ENCODE peak calls at places on chromosomes 2 and 18, in nine cellular contexts. C, E, Z, D, L, G, B, A and M are unnamed samples.

GRCh38 chr2:203379156-203379555 is 51.0 kb downstream of the ABI2 start:
- DNase-seq in C (no peak), E (no peak), Z (no peak), D (no peak), L (no peak), G (no peak), B (no peak), A (no peak), M (no peak)

GRCh38 chr2:135164431-135164830 is 112.3 kb downstream of the RAB3GAP1 start:
- DNase-seq in C (no peak), E (no peak), Z (no peak), D (no peak), L (peak), G (peak), B (peak), A (no peak), M (peak)

GRCh38 chr2:3399403-3399802 is 19.9 kb downstream of the TRAPPC12 start:
- DNase-seq in C (no peak), E (no peak), Z (no peak), D (no peak), L (no peak), G (no peak), B (no peak), A (no peak), M (no peak)

GRCh38 chr2:143264851-143265250 is 135.6 kb downstream of the ARHGAP15 start:
- DNase-seq in C (peak), E (no peak), Z (no peak), D (no peak), L (peak), G (peak), B (peak), A (no peak), M (peak)

GRCh38 chr2:235283246-235283645 is 210.6 kb upstream of the AGAP1 start:
- DNase-seq in C (no peak), E (no peak), Z (no peak), D (no peak), L (no peak), G (peak), B (peak), A (no peak), M (no peak)

GRCh38 chr2:159256159-159256558 is 30.3 kb downstream of the WDSUB1 start:
- DNase-seq in C (no peak), E (no peak), Z (no peak), D (no peak), L (peak), G (peak), B (peak), A (no peak), M (no peak)

GRCh38 chr2:101558740-101559508 is 84.0 kb upstream of the RFX8 start:
- DNase-seq in C (no peak), E (no peak), Z (no peak), D (no peak), L (peak), G (peak), B (peak), A (no peak), M (peak)

GRCh38 chr2:236781933-236782788 is 212.5 kb downstream of the ACKR3 start:
- DNase-seq in C (no peak), E (no peak), Z (no peak), D (no peak), L (no peak), G (no peak), B (no peak), A (no peak), M (no peak)

DNA sequence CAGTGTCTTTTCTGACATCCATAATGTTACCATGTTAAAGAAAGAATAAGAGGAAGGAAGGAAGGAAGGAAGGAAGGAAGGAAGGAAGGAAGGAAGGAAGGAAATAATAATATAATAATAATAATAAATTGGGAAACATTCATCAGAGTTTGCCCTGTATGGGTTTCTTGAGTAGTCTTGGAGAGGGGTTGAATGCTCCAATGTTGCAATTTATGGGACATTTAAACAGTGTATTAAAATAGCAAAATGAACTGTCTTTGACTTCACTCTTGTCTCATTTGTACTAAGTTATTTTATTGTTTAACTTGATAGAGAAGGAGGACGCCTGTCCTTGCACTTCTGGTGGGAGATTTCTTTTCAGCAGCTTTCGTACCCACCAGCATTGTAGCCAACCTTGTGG is 277.7 kb downstream of the RNF144A start:
- DNase-seq in C (no peak), E (no peak), Z (no peak), D (no peak), L (no peak), G (no peak), B (no peak), A (no peak), M (no peak)
- H3K4me3 ChIP-seq in C (no peak), E (no peak), Z (no peak), D (no peak), L (no peak), G (no peak), B (no peak), A (no peak), M (no peak)

GRCh38 chr18:43116699-43117294 is 1.3 kb upstream of the RIT2 start:
- DNase-seq in C (no peak), E (no peak), Z (no peak), D (no peak), L (no peak), G (no peak), B (no peak), A (no peak), M (no peak)
- H3K4me3 ChIP-seq in C (no peak), E (no peak), Z (no peak), D (no peak), L (no peak), G (no peak), B (no peak), A (no peak), M (no peak)

GRCh38 chr2:157932480-157933205 is 56.5 kb upstream of the ACVR1 start:
- DNase-seq in C (no peak), E (no peak), Z (no peak), D (no peak), L (no peak), G (peak), B (no peak), A (no peak), M (no peak)
- H3K4me3 ChIP-seq in C (no peak), E (no peak), Z (no peak), D (no peak), L (no peak), G (no peak), B (no peak), A (no peak), M (no peak)

DNA sequence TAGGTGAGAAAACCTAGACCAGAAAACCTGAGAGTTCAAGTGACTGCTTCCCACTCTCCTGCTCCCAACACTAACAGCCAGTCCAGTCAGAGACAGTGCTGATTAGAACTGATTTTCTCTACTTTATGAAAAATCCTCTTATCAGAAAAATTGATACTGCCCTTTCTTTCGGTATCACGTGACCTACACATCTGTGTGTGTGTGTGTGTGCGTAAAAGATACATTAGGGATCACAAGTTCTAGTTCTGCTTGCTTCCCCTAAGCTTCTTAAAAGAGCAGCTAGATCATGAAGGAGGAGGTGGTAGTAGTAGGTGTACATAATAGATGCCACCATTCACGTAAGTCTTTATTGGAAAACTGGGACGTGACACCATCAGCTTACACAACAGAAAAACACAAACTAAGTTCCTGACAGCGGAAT is 1.5 kb downstream of the ARL5A start:
- DNase-seq in C (peak), E (no peak), Z (no peak), D (no peak), L (peak), G (peak), B (peak), A (no peak), M (peak)
- H3K4me3 ChIP-seq in C (peak), E (no peak), Z (peak), D (peak), L (peak), G (peak), B (peak), A (peak), M (peak)

DNA sequence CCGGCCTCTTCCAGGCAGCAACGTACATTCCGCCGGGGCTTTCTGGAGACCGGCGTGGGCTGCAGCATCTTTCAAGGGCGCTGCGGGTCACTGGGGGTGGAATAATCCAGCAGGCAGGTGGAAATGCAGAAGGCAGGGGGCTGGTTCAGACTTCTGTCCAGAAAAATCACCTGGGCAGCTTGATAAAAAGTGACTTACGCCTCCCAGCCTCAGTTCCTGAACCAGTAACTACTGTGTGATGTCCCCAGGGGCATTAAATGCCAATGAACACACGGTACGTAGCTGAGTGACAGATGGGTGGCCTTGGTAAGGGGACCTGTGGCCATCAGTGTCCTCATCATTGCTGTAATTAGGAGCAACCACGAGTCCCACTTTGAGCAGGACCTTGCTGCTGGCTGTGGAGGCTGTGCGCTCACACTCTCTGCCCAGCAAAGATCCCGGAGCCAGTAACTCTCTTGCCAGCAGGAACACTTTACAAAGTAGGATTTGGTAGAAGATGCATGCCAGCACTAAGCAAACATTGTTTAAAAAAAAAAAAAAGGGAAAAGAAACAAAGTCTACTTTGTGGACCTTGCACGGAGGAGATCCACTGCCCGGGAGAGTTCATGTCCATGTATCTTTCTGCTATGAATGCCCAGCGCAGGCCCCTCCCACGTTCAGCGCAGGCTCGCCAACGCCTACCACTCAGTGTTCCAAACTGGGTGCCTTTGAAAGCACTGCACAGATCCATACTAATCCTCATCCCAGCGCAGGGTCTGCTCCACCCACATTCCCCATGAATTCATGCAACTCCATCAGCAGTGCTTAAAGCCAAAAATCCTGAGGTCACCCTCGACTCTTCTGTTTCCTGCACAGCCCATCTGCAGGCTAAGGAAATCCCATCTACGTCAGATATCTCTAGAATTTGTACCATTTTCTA is 177.2 kb downstream of the HDAC4 start:
- DNase-seq in C (no peak), E (no peak), Z (no peak), D (peak), L (peak), G (peak), B (peak), A (no peak), M (no peak)
- H3K4me3 ChIP-seq in C (no peak), E (no peak), Z (no peak), D (peak), L (no peak), G (no peak), B (no peak), A (no peak), M (no peak)

DNA sequence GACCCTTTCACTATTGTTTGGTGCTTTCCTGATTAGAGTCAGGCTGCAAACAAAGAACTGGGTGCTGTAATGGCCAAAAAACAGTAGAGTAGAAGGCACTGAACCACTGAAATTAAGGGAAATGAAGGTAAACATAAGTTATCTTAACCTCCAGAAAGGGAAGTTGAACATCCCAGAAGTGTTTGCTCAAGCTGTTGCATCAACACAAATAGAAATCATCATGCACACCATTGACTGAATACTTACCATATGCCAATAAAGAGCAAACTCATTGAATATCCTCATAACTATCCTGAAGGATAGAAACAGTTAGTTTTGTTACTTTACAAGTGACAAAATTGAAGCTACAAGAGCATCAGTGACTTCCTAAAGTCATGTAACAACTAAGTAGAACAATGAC is 477.4 kb upstream of the CHST9 start:
- DNase-seq in C (no peak), E (no peak), Z (no peak), D (no peak), L (no peak), G (no peak), B (no peak), A (no peak), M (no peak)
- H3K4me3 ChIP-seq in C (no peak), E (no peak), Z (no peak), D (no peak), L (no peak), G (no peak), B (no peak), A (no peak), M (no peak)

GRCh38 chr2:20450201-20451108 is 3.6 kb downstream of the RHOB start:
- DNase-seq in C (peak), E (peak), Z (peak), D (peak), L (peak), G (peak), B (peak), A (no peak), M (peak)

GRCh38 chr2:20447437-20448245 is 767 bp downstream of the RHOB start:
- DNase-seq in C (no peak), E (peak), Z (peak), D (peak), L (peak), G (no peak), B (peak), A (no peak), M (peak)

GRCh38 chr2:20448246-20449046 is 1.6 kb downstream of the RHOB start:
- DNase-seq in C (no peak), E (peak), Z (no peak), D (peak), L (peak), G (no peak), B (peak), A (no peak), M (no peak)

GRCh38 chr2:20451346-20451745 is 4.5 kb downstream of the RHOB start:
- DNase-seq in C (no peak), E (peak), Z (no peak), D (peak), L (peak), G (peak), B (peak), A (no peak), M (no peak)

GRCh38 chr2:20449501-20450200 is 2.8 kb downstream of the RHOB start:
- DNase-seq in C (peak), E (peak), Z (no peak), D (peak), L (peak), G (no peak), B (peak), A (no peak), M (no peak)
- H3K4me3 ChIP-seq in C (peak), E (no peak), Z (peak), D (peak), L (peak), G (peak), B (peak), A (no peak), M (peak)

GRCh38 chr2:127370010-127370409 is 17.8 kb downstream of the MAP3K2 start:
- DNase-seq in C (no peak), E (no peak), Z (no peak), D (no peak), L (no peak), G (no peak), B (no peak), A (no peak), M (no peak)

GRCh38 chr2:127365211-127365643 is 22.5 kb downstream of the MAP3K2 start:
- DNase-seq in C (no peak), E (no peak), Z (no peak), D (no peak), L (peak), G (no peak), B (no peak), A (no peak), M (no peak)

GRCh38 chr2:127376265-127376664 is 11.5 kb downstream of the MAP3K2 start:
- DNase-seq in C (no peak), E (no peak), Z (no peak), D (no peak), L (no peak), G (no peak), B (no peak), A (no peak), M (no peak)

GRCh38 chr2:127373362-127374083 is 14.3 kb downstream of the MAP3K2 start:
- DNase-seq in C (no peak), E (no peak), Z (no peak), D (no peak), L (no peak), G (no peak), B (no peak), A (no peak), M (no peak)

GRCh38 chr2:127371037-127371436 is 16.7 kb downstream of the MAP3K2 start:
- DNase-seq in C (peak), E (no peak), Z (peak), D (peak), L (no peak), G (no peak), B (peak), A (no peak), M (no peak)
- H3K4me3 ChIP-seq in C (no peak), E (no peak), Z (no peak), D (peak), L (no peak), G (no peak), B (no peak), A (no peak), M (no peak)

DNA sequence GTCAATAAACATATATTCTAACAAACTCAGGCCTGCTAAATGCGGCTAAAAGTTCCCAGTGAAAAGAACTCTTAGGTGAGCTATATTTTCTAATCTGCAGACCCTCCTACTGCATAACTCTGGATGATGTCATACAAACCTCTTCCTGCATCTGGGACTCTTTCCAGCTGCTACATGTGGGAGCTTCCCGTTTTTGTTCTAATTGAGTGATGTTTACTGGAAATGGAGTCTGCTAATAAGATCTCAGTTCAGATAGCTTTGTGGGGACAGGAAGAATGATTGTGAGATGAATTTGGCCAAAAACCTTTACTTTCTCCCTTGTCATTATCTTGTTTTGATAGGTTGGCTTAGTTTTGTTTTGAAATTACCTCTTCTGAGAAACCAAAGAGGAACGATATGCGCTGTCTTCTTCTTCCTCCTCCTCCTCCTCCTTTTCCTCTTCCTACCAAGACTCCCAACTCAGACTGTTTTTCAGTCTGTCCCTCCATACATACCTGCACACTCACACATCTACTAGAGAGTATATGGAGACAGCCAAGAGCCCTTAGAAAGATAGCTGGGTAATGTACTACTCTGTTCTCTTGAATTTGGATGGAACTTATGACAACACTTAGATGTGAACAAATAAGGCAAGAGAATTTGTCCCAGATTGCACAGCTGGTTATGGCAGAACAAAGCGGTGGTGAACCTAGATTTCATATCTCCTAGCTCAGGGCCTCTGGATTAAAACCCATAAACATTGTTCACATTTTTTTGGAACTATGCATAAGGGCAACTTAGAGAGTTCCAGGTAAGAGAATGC is 39.8 kb upstream of the AAK1 start:
- DNase-seq in C (no peak), E (peak), Z (no peak), D (no peak), L (peak), G (peak), B (peak), A (no peak), M (peak)
- H3K4me3 ChIP-seq in C (no peak), E (no peak), Z (peak), D (no peak), L (no peak), G (peak), B (no peak), A (no peak), M (no peak)

DNA sequence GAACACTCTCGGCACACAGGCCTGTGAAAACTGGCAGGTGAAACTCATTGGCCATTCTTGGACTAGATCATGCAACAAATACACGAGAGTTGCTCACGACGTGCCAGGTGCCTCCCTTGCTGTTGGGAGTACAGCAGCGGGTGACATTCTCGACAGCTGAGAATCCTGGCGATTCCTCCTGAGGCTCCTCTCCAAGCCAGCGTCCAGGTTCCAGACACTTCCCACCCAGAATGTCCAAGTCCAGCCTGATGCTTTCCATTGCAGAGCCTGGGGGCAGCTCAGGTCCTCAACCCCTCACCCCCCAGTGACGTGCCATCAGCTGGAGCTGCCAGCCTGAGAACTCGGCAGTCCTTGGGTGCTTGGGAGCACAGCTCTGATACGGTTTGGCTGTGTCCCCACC is 124.2 kb downstream of the PXDN start:
- DNase-seq in C (no peak), E (no peak), Z (no peak), D (no peak), L (no peak), G (no peak), B (no peak), A (no peak), M (no peak)
- H3K4me3 ChIP-seq in C (no peak), E (no peak), Z (no peak), D (no peak), L (no peak), G (no peak), B (no peak), A (no peak), M (no peak)